ENCODE peak calls at places on chromosomes 7 and 10, in seven cellular contexts. X, C, T, K, R, P and Z are unnamed samples.

GRCh38 chr10:132299381-132300336 is 8.1 kb downstream of the STK32C start:
- DNase-seq in X (no peak), C (peak), T (no peak), K (no peak), R (no peak), P (peak), Z (no peak)

GRCh38 chr7:128865996-128866877 is 3.6 kb downstream of the ATP6V1F start:
- DNase-seq in X (no peak), C (no peak), T (no peak), K (peak), R (no peak), P (no peak), Z (no peak)

GRCh38 chr7:116546054-116546453 is 21.2 kb downstream of the CAV1 start:
- DNase-seq in X (no peak), C (no peak), T (no peak), K (no peak), R (no peak), P (no peak), Z (no peak)

GRCh38 chr7:18520450-18521235 is 25.1 kb downstream of the HDAC9 start:
- DNase-seq in X (no peak), C (no peak), T (no peak), K (no peak), R (no peak), P (no peak), Z (no peak)

GRCh38 chr7:7829667-7830066 is 111.3 kb upstream of the RPA3 start:
- DNase-seq in X (no peak), C (no peak), T (no peak), K (no peak), R (no peak), P (no peak), Z (no peak)

GRCh38 chr10:84429926-84430520 is 101.6 kb downstream of the CCSER2 start:
- DNase-seq in X (peak), C (peak), T (peak), K (no peak), R (peak), P (no peak), Z (no peak)

GRCh38 chr10:16779375-16779774 is 37.8 kb downstream of the RSU1 start:
- DNase-seq in X (no peak), C (no peak), T (no peak), K (no peak), R (no peak), P (no peak), Z (no peak)

GRCh38 chr7:1961776-1962276 is 270.9 kb downstream of the MAD1L1 start:
- DNase-seq in X (no peak), C (no peak), T (no peak), K (no peak), R (no peak), P (no peak), Z (no peak)

GRCh38 chr10:24415455-24416169 is 206.7 kb downstream of the KIAA1217 start:
- DNase-seq in X (no peak), C (peak), T (no peak), K (peak), R (peak), P (peak), Z (peak)

GRCh38 chr7:145848691-145849090 is 267.9 kb upstream of the CNTNAP2 start:
- DNase-seq in X (no peak), C (no peak), T (no peak), K (no peak), R (no peak), P (no peak), Z (no peak)

GRCh38 chr7:150842716-150843115 is 9.6 kb upstream of the AOC1 start:
- DNase-seq in X (no peak), C (no peak), T (no peak), K (no peak), R (no peak), P (no peak), Z (no peak)

GRCh38 chr7:102993532-102994029 is 80.8 kb downstream of the LRRC17 start:
- DNase-seq in X (no peak), C (no peak), T (no peak), K (no peak), R (no peak), P (no peak), Z (no peak)

GRCh38 chr7:50539725-50540124 is 25.5 kb downstream of the DDC start:
- DNase-seq in X (no peak), C (no peak), T (no peak), K (peak), R (no peak), P (no peak), Z (no peak)

GRCh38 chr7:72078301-72078700 is 333.8 kb downstream of the CALN1 start:
- DNase-seq in X (no peak), C (no peak), T (no peak), K (no peak), R (no peak), P (no peak), Z (no peak)

GRCh38 chr10:68732651-68733050 is 11.6 kb downstream of the CCAR1 start:
- DNase-seq in X (no peak), C (no peak), T (no peak), K (no peak), R (no peak), P (no peak), Z (no peak)

GRCh38 chr7:115008465-115009114 is 86.7 kb downstream of the MDFIC start:
- DNase-seq in X (no peak), C (peak), T (no peak), K (no peak), R (no peak), P (peak), Z (peak)

GRCh38 chr10:49761789-49762565 is at the start of gene OGDHL:
- DNase-seq in X (no peak), C (peak), T (peak), K (peak), R (peak), P (no peak), Z (peak)

GRCh38 chr10:102632394-102633062 is 11.8 kb upstream of the TRIM8 start:
- DNase-seq in X (no peak), C (no peak), T (no peak), K (no peak), R (no peak), P (no peak), Z (peak)

GRCh38 chr7:138125598-138126111 is 49.4 kb downstream of the AKR1D1 start:
- DNase-seq in X (peak), C (no peak), T (no peak), K (no peak), R (no peak), P (no peak), Z (no peak)

GRCh38 chr10:34275626-34276025 is 539.5 kb downstream of the PARD3 start:
- DNase-seq in X (no peak), C (no peak), T (no peak), K (no peak), R (no peak), P (no peak), Z (no peak)

GRCh38 chr10:25631471-25631870 is 302.6 kb upstream of the MYO3A start:
- DNase-seq in X (no peak), C (no peak), T (no peak), K (no peak), R (no peak), P (no peak), Z (no peak)

GRCh38 chr7:63953181-63953580 is 45.5 kb upstream of the ZNF722 start:
- DNase-seq in X (no peak), C (no peak), T (no peak), K (no peak), R (no peak), P (no peak), Z (no peak)

GRCh38 chr7:2309889-2310331 is 4.3 kb downstream of the SNX8 start:
- DNase-seq in X (peak), C (no peak), T (peak), K (no peak), R (no peak), P (no peak), Z (no peak)

GRCh38 chr10:90602815-90603600 is 254.8 kb downstream of the HTR7 start:
- DNase-seq in X (no peak), C (no peak), T (no peak), K (no peak), R (no peak), P (no peak), Z (no peak)

GRCh38 chr10:97445357-97445721 is 467 bp downstream of the EXOSC1 start:
- DNase-seq in X (no peak), C (no peak), T (no peak), K (no peak), R (no peak), P (no peak), Z (no peak)

GRCh38 chr10:97450828-97451227 is 4.9 kb downstream of the ZDHHC16 start:
- DNase-seq in X (no peak), C (no peak), T (no peak), K (no peak), R (no peak), P (no peak), Z (no peak)

GRCh38 chr10:97442277-97442676 is 3.5 kb downstream of the EXOSC1 start:
- DNase-seq in X (no peak), C (no peak), T (no peak), K (no peak), R (no peak), P (no peak), Z (no peak)

GRCh38 chr10:97444212-97444611 is 1.6 kb downstream of the EXOSC1 start:
- DNase-seq in X (no peak), C (no peak), T (no peak), K (no peak), R (no peak), P (no peak), Z (no peak)

DNA sequence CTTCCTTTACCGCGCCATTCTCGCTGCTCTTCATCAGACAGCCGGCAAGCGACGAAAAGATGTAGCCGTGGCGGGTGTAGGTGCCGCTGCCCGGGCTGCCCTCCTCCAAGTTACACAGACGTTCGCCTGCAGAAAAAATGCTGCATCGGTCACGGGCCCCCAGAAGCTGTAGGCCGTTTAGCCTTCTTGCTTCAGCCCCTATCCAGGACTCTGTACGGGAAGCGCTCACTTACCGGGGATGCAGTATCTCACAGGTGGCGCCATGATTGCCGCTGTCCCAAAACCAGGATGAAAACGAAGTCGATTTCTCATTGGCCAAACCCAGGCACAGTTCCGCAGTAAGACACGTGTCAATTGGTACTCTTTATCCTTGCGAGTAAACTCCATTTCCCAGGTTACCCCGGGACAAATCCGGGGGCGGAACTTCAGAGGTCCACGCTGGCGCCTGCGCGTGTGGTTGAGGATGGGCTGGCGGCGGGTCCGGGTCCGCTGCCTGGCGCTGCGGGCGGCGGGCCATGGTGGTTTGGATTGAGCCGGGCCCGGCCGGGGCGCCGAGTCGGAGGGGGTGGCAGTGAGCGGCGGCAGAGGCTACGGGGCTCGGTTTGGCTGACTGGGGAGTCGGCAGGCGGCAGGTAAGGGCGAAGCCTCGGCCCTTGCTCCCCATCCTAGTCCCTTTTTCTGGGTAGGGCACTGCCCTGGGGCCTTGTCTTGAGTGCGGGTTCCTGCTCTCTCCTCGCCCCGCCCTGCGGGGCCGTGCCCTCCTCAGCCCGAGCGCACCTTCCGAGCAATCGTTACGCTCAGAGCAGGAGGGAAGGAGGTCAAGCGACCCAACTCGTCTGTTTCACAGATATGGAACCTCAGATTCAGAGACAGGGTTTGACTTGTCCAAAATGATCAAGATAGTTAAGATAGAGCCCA is at the start of the genes EXOSC1 and ZDHHC16:
- DNase-seq in X (peak), C (peak), T (peak), K (peak), R (peak), P (peak), Z (peak)
- TF ChIP-seq POLR2A in X (peak), C (peak), T (peak), K (peak), R (no peak), P (no peak), Z (peak)

GRCh38 chr10:124700293-124701037 is 43.7 kb downstream of the FAM53B start:
- DNase-seq in X (no peak), C (no peak), T (no peak), K (no peak), R (no peak), P (no peak), Z (peak)

GRCh38 chr10:124699471-124700292 is 44.5 kb downstream of the FAM53B start:
- DNase-seq in X (no peak), C (no peak), T (no peak), K (no peak), R (peak), P (no peak), Z (peak)

GRCh38 chr10:124701881-124702656 is 42.1 kb downstream of the FAM53B start:
- DNase-seq in X (no peak), C (peak), T (no peak), K (no peak), R (no peak), P (no peak), Z (peak)

GRCh38 chr10:124701038-124701365 is 43.2 kb downstream of the FAM53B start:
- DNase-seq in X (no peak), C (no peak), T (no peak), K (no peak), R (no peak), P (no peak), Z (peak)

DNA sequence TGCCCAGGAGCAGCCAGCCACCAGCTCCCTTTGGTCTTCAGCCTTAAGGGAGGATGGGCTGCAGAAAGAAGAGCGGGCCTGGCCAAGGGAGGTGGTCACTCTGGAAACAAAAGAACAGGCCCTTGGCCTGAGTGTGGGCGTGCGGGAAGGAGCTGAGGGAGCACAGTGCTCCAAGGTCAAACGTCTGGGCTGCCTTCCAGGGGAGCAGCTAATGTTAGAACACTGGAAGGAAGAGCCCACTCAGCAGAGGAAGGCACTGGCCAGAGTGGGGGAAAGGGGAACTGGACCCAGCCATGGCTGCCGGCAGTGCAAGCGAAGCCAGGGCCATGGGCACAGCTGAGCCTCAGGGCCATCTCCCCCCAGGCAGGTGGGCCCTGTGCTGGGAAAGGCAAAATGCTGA is 42.7 kb downstream of the FAM53B start:
- DNase-seq in X (no peak), C (peak), T (no peak), K (no peak), R (peak), P (no peak), Z (peak)
- TF ChIP-seq EP300 in X (no peak), C (no peak), T (no peak), K (no peak), R (no peak), P (no peak), Z (no peak)

GRCh38 chr10:77837925-77838595 is 88.5 kb downstream of the DLG5 start:
- DNase-seq in X (no peak), C (no peak), T (no peak), K (no peak), R (no peak), P (no peak), Z (no peak)
- H3K27ac ChIP-seq in X (no peak), C (peak), T (no peak), K (peak), R (peak), P (no peak), Z (no peak)

GRCh38 chr7:66075590-66076458 is at the start of gene ASL:
- DNase-seq in X (peak), C (peak), T (peak), K (peak), R (peak), P (peak), Z (peak)
- TF ChIP-seq POLR2A in X (peak), C (peak), T (peak), K (peak), R (peak), P (no peak), Z (peak)

GRCh38 chr7:30222519-30223213 is 61.7 kb upstream of the ZNRF2 start:
- DNase-seq in X (no peak), C (no peak), T (no peak), K (no peak), R (no peak), P (no peak), Z (no peak)

GRCh38 chr7:30226593-30227268 is 57.7 kb upstream of the ZNRF2 start:
- DNase-seq in X (peak), C (peak), T (peak), K (peak), R (peak), P (no peak), Z (no peak)

GRCh38 chr7:30231271-30231670 is 53.1 kb upstream of the ZNRF2 start:
- DNase-seq in X (no peak), C (no peak), T (peak), K (no peak), R (no peak), P (no peak), Z (no peak)

GRCh38 chr7:30224511-30225031 is 59.8 kb upstream of the ZNRF2 start:
- DNase-seq in X (no peak), C (no peak), T (no peak), K (no peak), R (no peak), P (no peak), Z (no peak)

GRCh38 chr7:30225863-30226361 is 58.5 kb upstream of the ZNRF2 start:
- DNase-seq in X (no peak), C (peak), T (no peak), K (no peak), R (peak), P (no peak), Z (peak)
- TF ChIP-seq EP300 in X (no peak), C (no peak), T (no peak), K (no peak), R (no peak), P (no peak), Z (no peak)